ENCODE peak calls at places on chromosome 22, in five cellular contexts. One of them, this sample, is unnamed.

GRCh38 chr22:24359452-24360120 is 67.8 kb upstream of the ADORA2A start:
- DNase-seq in stomach: no peak
- DNase-seq in OCI-LY7: no peak
- DNase-seq in neural progenitor cell: no peak
- DNase-seq in PC-3: no peak
- DNase-seq in this sample: no peak

GRCh38 chr22:37045958-37046357 is 5.6 kb upstream of the KCTD17 start:
- DNase-seq in PC-3: peak
- DNase-seq in stomach: no peak
- DNase-seq in neural progenitor cell: peak
- DNase-seq in OCI-LY7: peak
- DNase-seq in this sample: no peak

GRCh38 chr22:26762503-26763170 is 105.2 kb downstream of the MIAT start:
- DNase-seq in neural progenitor cell: no peak
- DNase-seq in PC-3: no peak
- DNase-seq in stomach: no peak
- DNase-seq in OCI-LY7: no peak
- DNase-seq in this sample: no peak

GRCh38 chr22:47333625-47334024 is 571.2 kb downstream of the TBC1D22A start:
- DNase-seq in PC-3: peak
- DNase-seq in stomach: no peak
- DNase-seq in OCI-LY7: no peak
- DNase-seq in neural progenitor cell: no peak
- DNase-seq in this sample: no peak

GRCh38 chr22:36311386-36312085 is 58.6 kb downstream of the APOL1 start:
- DNase-seq in OCI-LY7: no peak
- DNase-seq in PC-3: peak
- DNase-seq in stomach: no peak
- DNase-seq in neural progenitor cell: no peak
- DNase-seq in this sample: no peak

GRCh38 chr22:25069758-25070461 is 117.4 kb downstream of the KIAA1671 start:
- DNase-seq in neural progenitor cell: no peak
- DNase-seq in OCI-LY7: no peak
- DNase-seq in PC-3: no peak
- DNase-seq in stomach: no peak
- DNase-seq in this sample: no peak

GRCh38 chr22:39494471-39495120 is 7.5 kb upstream of the MIEF1 start:
- DNase-seq in PC-3: no peak
- DNase-seq in OCI-LY7: no peak
- DNase-seq in stomach: no peak
- DNase-seq in neural progenitor cell: no peak
- DNase-seq in this sample: no peak

GRCh38 chr22:44752285-44753188 is at the start of gene ARHGAP8:
- DNase-seq in PC-3: peak
- DNase-seq in neural progenitor cell: peak
- DNase-seq in stomach: peak
- DNase-seq in OCI-LY7: no peak
- DNase-seq in this sample: no peak

GRCh38 chr22:40067639-40068038 is 72.9 kb downstream of the FAM83F start:
- DNase-seq in stomach: no peak
- DNase-seq in OCI-LY7: no peak
- DNase-seq in neural progenitor cell: no peak
- DNase-seq in PC-3: no peak
- DNase-seq in this sample: no peak

GRCh38 chr22:35517207-35517606 is 23.4 kb upstream of the RASD2 start:
- DNase-seq in OCI-LY7: peak
- DNase-seq in stomach: no peak
- DNase-seq in PC-3: no peak
- DNase-seq in neural progenitor cell: no peak
- DNase-seq in this sample: no peak

GRCh38 chr22:41664951-41665350 is 23.7 kb downstream of the SNU13 start:
- DNase-seq in OCI-LY7: no peak
- DNase-seq in neural progenitor cell: no peak
- DNase-seq in stomach: no peak
- DNase-seq in PC-3: no peak
- DNase-seq in this sample: no peak

GRCh38 chr22:44458044-44459020 is 39.7 kb downstream of the RTL6 start:
- DNase-seq in PC-3: no peak
- DNase-seq in neural progenitor cell: no peak
- DNase-seq in OCI-LY7: no peak
- DNase-seq in stomach: no peak
- DNase-seq in this sample: no peak

GRCh38 chr22:39184586-39185577 is 32.4 kb upstream of the CBX7 start:
- DNase-seq in PC-3: no peak
- DNase-seq in stomach: no peak
- DNase-seq in neural progenitor cell: no peak
- DNase-seq in OCI-LY7: no peak
- DNase-seq in this sample: no peak

GRCh38 chr22:35510481-35510934 is 30.1 kb upstream of the RASD2 start:
- DNase-seq in OCI-LY7: no peak
- DNase-seq in PC-3: no peak
- DNase-seq in stomach: no peak
- DNase-seq in neural progenitor cell: no peak
- DNase-seq in this sample: no peak

GRCh38 chr22:44023404-44024287 is 456 bp upstream of the PARVB start:
- DNase-seq in PC-3: peak
- DNase-seq in stomach: peak
- DNase-seq in OCI-LY7: no peak
- DNase-seq in neural progenitor cell: peak
- DNase-seq in this sample: no peak

GRCh38 chr22:23044570-23044969 is 25.7 kb upstream of the GNAZ start:
- DNase-seq in neural progenitor cell: no peak
- DNase-seq in PC-3: no peak
- DNase-seq in stomach: no peak
- DNase-seq in OCI-LY7: no peak
- DNase-seq in this sample: no peak

GRCh38 chr22:41028841-41029240 is 63.6 kb upstream of the EP300 start:
- DNase-seq in neural progenitor cell: no peak
- DNase-seq in stomach: no peak
- DNase-seq in PC-3: peak
- DNase-seq in OCI-LY7: no peak
- DNase-seq in this sample: no peak

GRCh38 chr22:38103641-38104040 is 6.8 kb downstream of the BAIAP2L2 start:
- DNase-seq in OCI-LY7: no peak
- DNase-seq in neural progenitor cell: no peak
- DNase-seq in stomach: no peak
- DNase-seq in PC-3: no peak
- DNase-seq in this sample: no peak

GRCh38 chr22:38098410-38099249 is 11.9 kb downstream of the BAIAP2L2 start:
- DNase-seq in stomach: no peak
- DNase-seq in PC-3: no peak
- DNase-seq in OCI-LY7: no peak
- DNase-seq in neural progenitor cell: no peak
- DNase-seq in this sample: no peak

GRCh38 chr22:38097058-38097457 is 13.1 kb upstream of the SLC16A8 start:
- DNase-seq in stomach: no peak
- DNase-seq in neural progenitor cell: peak
- DNase-seq in OCI-LY7: no peak
- DNase-seq in PC-3: no peak
- DNase-seq in this sample: no peak

GRCh38 chr22:38097557-38098409 is 12.7 kb downstream of the BAIAP2L2 start:
- DNase-seq in PC-3: no peak
- DNase-seq in stomach: no peak
- DNase-seq in neural progenitor cell: peak
- DNase-seq in OCI-LY7: no peak
- DNase-seq in this sample: no peak
- TF ChIP-seq CTCF in PC-3: no peak
- TF ChIP-seq CTCF in stomach: no peak
- TF ChIP-seq CTCF in neural progenitor cell: peak
- TF ChIP-seq CTCF in OCI-LY7: no peak
- TF ChIP-seq CTCF in this sample: peak

DNA sequence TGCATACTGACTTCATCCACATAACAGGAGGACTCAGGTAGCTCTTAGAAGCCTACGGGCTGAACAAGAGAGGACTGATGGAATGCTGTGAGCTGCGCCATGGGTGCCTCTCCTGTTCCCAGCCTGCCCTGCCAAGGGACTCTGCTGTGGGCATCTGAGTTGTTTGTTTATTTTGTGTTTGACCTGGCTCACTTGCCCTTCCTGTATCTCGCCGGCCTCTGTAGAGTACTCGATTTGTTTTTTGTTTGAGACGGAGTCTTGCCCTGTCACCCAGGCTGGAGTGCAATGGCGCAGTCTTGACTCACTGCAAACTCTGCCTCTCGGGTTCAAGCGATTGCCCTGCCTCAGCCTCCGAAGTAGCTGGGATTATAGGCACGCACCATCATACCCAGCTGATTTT is 1.8 kb downstream of the TTC38 start:
- DNase-seq in PC-3: no peak
- DNase-seq in stomach: peak
- DNase-seq in OCI-LY7: no peak
- DNase-seq in neural progenitor cell: no peak
- DNase-seq in this sample: no peak
- H3K4me3 ChIP-seq in PC-3: peak
- H3K4me3 ChIP-seq in stomach: peak
- H3K4me3 ChIP-seq in OCI-LY7: no peak
- H3K4me3 ChIP-seq in neural progenitor cell: no peak
- H3K4me3 ChIP-seq in this sample: no peak

GRCh38 chr22:30612789-30613188 is 5.8 kb downstream of the TCN2 start:
- DNase-seq in neural progenitor cell: no peak
- DNase-seq in stomach: no peak
- DNase-seq in PC-3: no peak
- DNase-seq in OCI-LY7: no peak
- DNase-seq in this sample: no peak
- TF ChIP-seq CTCF in neural progenitor cell: no peak
- TF ChIP-seq CTCF in stomach: no peak
- TF ChIP-seq CTCF in PC-3: no peak
- TF ChIP-seq CTCF in OCI-LY7: no peak
- TF ChIP-seq CTCF in this sample: no peak

DNA sequence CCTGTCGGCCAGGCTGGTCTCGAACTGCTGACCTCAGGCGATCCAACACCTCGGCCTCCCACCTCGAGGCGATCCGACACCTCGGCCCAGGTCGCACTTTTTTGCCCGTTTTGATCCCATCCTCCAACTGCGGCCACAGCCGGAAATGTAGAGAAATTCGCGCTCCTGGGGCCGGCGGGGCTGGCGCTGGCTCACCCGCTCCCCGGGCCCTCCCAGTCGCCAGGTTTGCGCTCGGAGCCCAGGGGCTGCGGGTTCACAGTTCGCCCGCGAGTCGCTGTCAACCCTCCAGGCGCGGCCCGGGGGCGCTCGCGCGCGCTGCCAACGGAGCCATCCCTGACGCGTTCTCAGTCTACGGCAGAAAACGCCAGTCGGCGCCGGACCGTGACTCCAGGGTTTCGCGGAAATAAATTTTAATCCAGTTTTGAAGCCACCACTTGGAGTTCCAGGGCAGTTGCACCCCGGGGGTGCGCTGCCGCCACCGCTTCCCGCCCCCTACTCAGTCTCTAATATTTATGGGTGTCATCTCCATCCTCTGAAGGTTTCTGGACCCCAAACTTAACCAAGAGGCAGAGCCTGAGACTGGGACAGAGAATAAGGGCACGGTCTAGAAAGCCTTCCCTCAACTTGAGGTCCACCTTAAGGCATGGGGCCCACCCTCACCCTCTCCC is 1.5 kb upstream of the KLHDC7B start:
- DNase-seq in neural progenitor cell: peak
- DNase-seq in PC-3: no peak
- DNase-seq in stomach: peak
- DNase-seq in OCI-LY7: peak
- DNase-seq in this sample: no peak
- H3K4me3 ChIP-seq in neural progenitor cell: peak
- H3K4me3 ChIP-seq in PC-3: no peak
- H3K4me3 ChIP-seq in stomach: peak
- H3K4me3 ChIP-seq in OCI-LY7: no peak
- H3K4me3 ChIP-seq in this sample: no peak

GRCh38 chr22:21981874-21982273 is 713 bp downstream of the TOP3B start:
- DNase-seq in stomach: no peak
- DNase-seq in neural progenitor cell: peak
- DNase-seq in OCI-LY7: no peak
- DNase-seq in PC-3: no peak
- DNase-seq in this sample: no peak

GRCh38 chr22:21982338-21982965 is at the start of gene TOP3B:
- DNase-seq in PC-3: peak
- DNase-seq in OCI-LY7: peak
- DNase-seq in neural progenitor cell: peak
- DNase-seq in stomach: peak
- DNase-seq in this sample: peak

GRCh38 chr22:21985214-21985613 is 2.6 kb upstream of the TOP3B start:
- DNase-seq in OCI-LY7: no peak
- DNase-seq in stomach: no peak
- DNase-seq in neural progenitor cell: no peak
- DNase-seq in PC-3: no peak
- DNase-seq in this sample: no peak

GRCh38 chr22:21980547-21980946 is 2.0 kb downstream of the TOP3B start:
- DNase-seq in OCI-LY7: no peak
- DNase-seq in PC-3: no peak
- DNase-seq in neural progenitor cell: no peak
- DNase-seq in stomach: no peak
- DNase-seq in this sample: no peak

GRCh38 chr22:21984793-21985192 is 2.2 kb upstream of the TOP3B start:
- DNase-seq in OCI-LY7: peak
- DNase-seq in PC-3: peak
- DNase-seq in neural progenitor cell: peak
- DNase-seq in stomach: no peak
- DNase-seq in this sample: no peak
- TF ChIP-seq CTCF in OCI-LY7: peak
- TF ChIP-seq CTCF in PC-3: peak
- TF ChIP-seq CTCF in neural progenitor cell: peak
- TF ChIP-seq CTCF in stomach: no peak
- TF ChIP-seq CTCF in this sample: peak

GRCh38 chr22:46065733-46066454 is 84.4 kb upstream of the PPARA start:
- DNase-seq in OCI-LY7: no peak
- DNase-seq in neural progenitor cell: no peak
- DNase-seq in stomach: no peak
- DNase-seq in PC-3: peak
- DNase-seq in this sample: no peak
- H3K4me3 ChIP-seq in OCI-LY7: no peak
- H3K4me3 ChIP-seq in neural progenitor cell: no peak
- H3K4me3 ChIP-seq in stomach: peak
- H3K4me3 ChIP-seq in PC-3: peak
- H3K4me3 ChIP-seq in this sample: no peak

DNA sequence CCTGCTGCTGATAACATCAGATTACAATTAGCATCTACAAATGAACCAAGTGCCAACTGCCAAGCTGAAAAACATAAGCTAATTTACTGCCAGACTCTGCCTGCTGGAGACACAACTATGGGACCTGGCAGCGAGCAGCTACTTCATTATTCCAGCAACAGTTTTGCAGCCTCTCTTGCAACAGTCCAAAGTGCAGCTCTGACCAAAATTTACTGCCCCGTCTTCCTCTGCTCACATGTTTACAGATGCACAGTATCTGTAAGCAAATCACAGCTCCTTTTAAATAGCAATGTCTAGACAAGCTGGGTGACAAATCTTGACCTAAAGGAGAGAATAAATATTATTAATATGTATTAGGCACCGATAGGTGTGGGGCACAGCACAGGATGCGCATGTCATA is 232.2 kb upstream of the PITPNB start:
- DNase-seq in neural progenitor cell: no peak
- DNase-seq in OCI-LY7: no peak
- DNase-seq in stomach: no peak
- DNase-seq in PC-3: no peak
- DNase-seq in this sample: no peak
- TF ChIP-seq CTCF in neural progenitor cell: no peak
- TF ChIP-seq CTCF in OCI-LY7: no peak
- TF ChIP-seq CTCF in stomach: no peak
- TF ChIP-seq CTCF in PC-3: no peak
- TF ChIP-seq CTCF in this sample: no peak

This sample was measured in GM12864.